ENCODE peak calls at places on chromosome 16, in eight cellular contexts. R is psoas muscle, F is AG09319, T is dorsolateral prefrontal cortex, X is GM06990, J is GM10248, K is lung, Q is A549. P is an unnamed sample.

GRCh38 chr16:89367538-89368059 is 122.8 kb downstream of the ANKRD11 start:
- DNase-seq in X (no peak), J (no peak), K (no peak), F (no peak), Q (no peak), T (no peak), R (no peak), P (no peak)

GRCh38 chr16:54817432-54817831 is 113.2 kb upstream of the IRX5 start:
- DNase-seq in F (no peak), K (peak), J (no peak), R (no peak), T (no peak), Q (peak), X (no peak), P (no peak)

GRCh38 chr16:11534262-11534661 is 52.5 kb downstream of the LITAF start:
- DNase-seq in T (no peak), R (no peak), X (no peak), F (no peak), Q (peak), J (no peak), K (no peak), P (no peak)

GRCh38 chr16:49658491-49658890 is 197.4 kb downstream of the ZNF423 start:
- DNase-seq in J (no peak), Q (no peak), R (peak), X (no peak), K (no peak), T (no peak), F (no peak), P (no peak)

GRCh38 chr16:2151188-2152091 is 3.0 kb downstream of the RAB26 start:
- DNase-seq in J (no peak), Q (peak), R (no peak), F (no peak), T (no peak), X (peak), K (no peak), P (no peak)

GRCh38 chr16:30762991-30763725 is 1.0 kb downstream of the RNF40 start:
- DNase-seq in K (no peak), R (no peak), X (no peak), Q (no peak), T (no peak), F (no peak), J (no peak), P (no peak)

GRCh38 chr16:23729503-23730424 is 16.7 kb upstream of the ERN2 start:
- DNase-seq in T (no peak), R (no peak), X (no peak), F (no peak), J (no peak), K (no peak), Q (peak), P (no peak)

GRCh38 chr16:83839561-83839960 is 31.8 kb downstream of the HSBP1 start:
- DNase-seq in Q (no peak), X (no peak), K (no peak), R (no peak), F (no peak), J (no peak), T (no peak), P (no peak)

GRCh38 chr16:7513429-7513828 is 180.8 kb downstream of the RBFOX1 start:
- DNase-seq in T (no peak), F (no peak), J (no peak), R (no peak), X (no peak), K (no peak), Q (peak), P (no peak)

GRCh38 chr16:75044800-75045361 is 46.1 kb downstream of the ZNRF1 start:
- DNase-seq in F (no peak), K (peak), X (no peak), R (peak), J (no peak), T (no peak), Q (peak), P (no peak)

GRCh38 chr16:75351183-75351582 is 82.1 kb downstream of the CFDP1 start:
- DNase-seq in F (peak), J (no peak), X (no peak), T (no peak), Q (no peak), R (no peak), K (no peak), P (no peak)

GRCh38 chr16:69711115-69711740 is 15.1 kb downstream of the NQO1 start:
- DNase-seq in Q (no peak), X (no peak), R (no peak), F (no peak), J (no peak), K (peak), T (no peak), P (no peak)

GRCh38 chr16:74923766-74924460 is 61.0 kb downstream of the WDR59 start:
- DNase-seq in X (no peak), K (peak), J (no peak), T (no peak), R (no peak), F (no peak), Q (no peak), P (no peak)

GRCh38 chr16:54655171-54655590 is 275.5 kb upstream of the IRX5 start:
- DNase-seq in T (no peak), Q (no peak), F (no peak), X (no peak), J (no peak), R (no peak), K (peak), P (no peak)

GRCh38 chr16:67967956-67968439 is 439 bp downstream of the SLC12A4 start:
- DNase-seq in J (peak), X (peak), T (no peak), R (peak), Q (no peak), K (no peak), F (no peak), P (peak)

GRCh38 chr16:78740269-78740668 is 640.8 kb downstream of the WWOX start:
- DNase-seq in T (no peak), K (no peak), X (no peak), Q (no peak), R (no peak), F (no peak), J (no peak), P (no peak)

GRCh38 chr16:19377864-19378263 is 39.8 kb upstream of the TMC5 start:
- DNase-seq in R (no peak), J (no peak), Q (no peak), F (no peak), T (no peak), X (no peak), K (no peak), P (no peak)

GRCh38 chr16:20906871-20907255 is 6.3 kb downstream of the LYRM1 start:
- DNase-seq in F (no peak), K (no peak), X (no peak), J (no peak), T (no peak), Q (no peak), R (no peak), P (no peak)

GRCh38 chr16:11757671-11758545 is 15.3 kb upstream of the TXNDC11 start:
- DNase-seq in Q (peak), F (no peak), T (no peak), J (no peak), R (no peak), K (no peak), X (no peak), P (no peak)

GRCh38 chr16:25108054-25108453 is 3.5 kb upstream of the LCMT1 start:
- DNase-seq in K (no peak), F (no peak), R (no peak), J (peak), X (peak), Q (peak), T (no peak), P (no peak)

GRCh38 chr16:12961621-12962020 is 60.2 kb downstream of the SHISA9 start:
- DNase-seq in J (no peak), F (no peak), Q (no peak), T (no peak), K (no peak), R (no peak), X (no peak), P (no peak)

GRCh38 chr16:77212736-77213541 is 13.7 kb downstream of the SYCE1L start:
- DNase-seq in Q (peak), R (peak), K (peak), J (peak), F (no peak), X (peak), T (no peak), P (peak)

GRCh38 chr16:77913738-77914263 is 108.5 kb upstream of the CLEC3A start:
- DNase-seq in K (no peak), Q (no peak), X (no peak), R (no peak), T (no peak), F (no peak), J (no peak), P (no peak)

GRCh38 chr16:68372381-68372720 is 61.5 kb downstream of the PRMT7 start:
- DNase-seq in R (no peak), Q (no peak), F (no peak), K (no peak), X (no peak), J (no peak), T (no peak), P (no peak)

GRCh38 chr16:77931058-77931457 is 91.3 kb upstream of the CLEC3A start:
- DNase-seq in R (no peak), X (no peak), K (no peak), Q (no peak), T (no peak), J (no peak), F (no peak), P (no peak)

DNA sequence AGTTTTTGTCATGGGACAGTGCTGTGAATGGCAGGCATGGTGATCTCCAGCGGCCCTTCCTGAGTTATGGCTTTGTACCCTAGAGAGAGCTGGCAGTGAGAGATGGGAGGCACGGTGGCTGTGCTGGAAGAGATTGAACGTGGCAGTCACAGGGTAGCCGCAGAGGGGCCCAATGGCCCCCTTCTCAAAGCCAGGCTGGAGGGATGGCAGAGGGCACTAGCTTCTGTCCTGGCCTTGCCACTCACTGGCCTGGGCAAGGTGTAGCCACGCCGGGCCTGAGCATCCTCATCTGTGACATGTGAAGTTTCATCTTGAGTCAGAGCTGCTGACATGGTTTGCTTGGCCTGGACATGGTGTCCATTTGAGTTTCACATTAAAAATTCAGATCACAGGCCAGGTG is 3.9 kb upstream of the ATP2A1 start:
- DNase-seq in T (no peak), R (no peak), X (no peak), J (no peak), F (no peak), Q (no peak), K (no peak), P (no peak)
- TF ChIP-seq CTCF in T (no peak), R (no peak), X (no peak), J (no peak), F (no peak), Q (no peak), K (no peak), P (no peak)

DNA sequence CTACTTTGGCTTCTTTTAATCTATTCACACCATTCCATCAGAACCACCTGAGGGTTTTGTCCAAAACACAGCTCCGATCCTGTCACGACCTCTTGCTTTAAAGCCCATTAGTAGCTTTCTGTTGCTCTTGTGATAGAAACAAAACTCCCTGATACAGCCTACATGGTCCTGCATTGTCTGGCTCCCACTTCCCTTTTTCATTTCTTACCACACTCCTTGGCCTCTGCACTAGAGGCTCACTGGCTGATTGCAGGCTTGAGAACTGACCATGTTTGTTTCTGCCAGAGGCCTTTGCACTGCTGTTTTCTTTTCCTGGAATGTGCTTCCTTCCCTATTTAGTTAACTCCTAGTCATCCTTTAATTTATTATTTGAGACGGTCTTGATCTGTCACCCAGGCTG is 23.7 kb downstream of the IST1 start:
- DNase-seq in X (peak), F (no peak), Q (no peak), K (no peak), R (no peak), T (no peak), J (peak), P (no peak)
- TF ChIP-seq CTCF in X (no peak), F (no peak), Q (no peak), K (no peak), R (no peak), T (no peak), J (no peak), P (no peak)

DNA sequence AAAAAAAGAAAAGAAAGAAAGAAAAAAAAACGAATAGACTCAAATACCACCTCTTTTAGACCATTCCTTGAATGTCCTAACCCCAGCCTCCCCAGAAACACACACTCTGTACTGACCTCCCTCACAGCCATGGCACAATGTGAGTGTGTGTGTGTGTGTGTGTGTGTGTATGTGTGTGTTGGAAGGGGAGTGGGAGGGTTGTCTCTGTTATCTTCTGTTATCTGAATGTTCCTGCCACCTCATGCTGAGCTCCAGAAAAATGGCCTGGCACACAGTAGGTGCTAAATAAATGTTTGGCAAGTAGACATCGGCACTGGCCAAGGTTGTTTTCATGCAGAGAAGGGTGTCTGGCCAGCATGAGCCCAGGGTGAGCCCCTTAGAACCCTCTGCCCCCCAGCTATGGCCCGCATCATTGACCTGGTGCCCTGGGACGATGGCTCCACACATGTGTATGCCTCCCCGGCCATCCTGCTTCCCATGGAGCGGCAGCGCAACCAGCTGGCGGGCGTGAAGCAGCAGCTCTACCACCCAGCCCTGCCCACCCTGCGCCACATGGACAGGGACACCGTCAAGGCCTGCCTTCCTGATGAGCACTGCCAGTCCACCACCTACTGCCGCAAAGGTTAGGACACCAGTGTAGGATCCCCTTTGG is 6.6 kb upstream of the CNGB1 start:
- DNase-seq in K (no peak), Q (peak), X (no peak), J (no peak), F (no peak), R (peak), T (no peak), P (no peak)
- TF ChIP-seq CTCF in K (no peak), Q (peak), X (no peak), J (no peak), F (no peak), R (no peak), T (no peak), P (no peak)

GRCh38 chr16:85279874-85280545 is 167.7 kb upstream of the CIBAR2 start:
- DNase-seq in K (no peak), R (peak), F (no peak), Q (no peak), X (no peak), T (no peak), J (no peak), P (no peak)

GRCh38 chr16:85279402-85279801 is 167.1 kb upstream of the CIBAR2 start:
- DNase-seq in T (no peak), F (no peak), X (no peak), R (no peak), Q (no peak), K (no peak), J (no peak), P (no peak)

GRCh38 chr16:85276741-85277140 is 164.5 kb upstream of the CIBAR2 start:
- DNase-seq in R (no peak), X (no peak), J (no peak), F (no peak), K (no peak), Q (no peak), T (no peak), P (no peak)

GRCh38 chr16:85281181-85281580 is 168.9 kb upstream of the CIBAR2 start:
- DNase-seq in Q (no peak), K (no peak), R (no peak), J (no peak), F (no peak), X (no peak), T (no peak), P (no peak)

GRCh38 chr16:85278851-85279250 is 166.6 kb upstream of the CIBAR2 start:
- DNase-seq in T (no peak), X (no peak), F (no peak), Q (no peak), K (no peak), J (no peak), R (no peak), P (no peak)
- TF ChIP-seq CTCF in T (no peak), X (no peak), F (no peak), Q (no peak), K (no peak), J (no peak), R (no peak), P (no peak)

GRCh38 chr16:65697516-65697915 is 575.7 kb upstream of the CDH11 start:
- DNase-seq in X (no peak), J (no peak), K (no peak), F (no peak), Q (no peak), T (no peak), R (no peak), P (no peak)

GRCh38 chr16:65702707-65703402 is 581.0 kb upstream of the CDH11 start:
- DNase-seq in F (no peak), J (no peak), T (no peak), X (no peak), K (no peak), Q (no peak), R (no peak), P (no peak)

GRCh38 chr16:65700599-65700998 is 578.7 kb upstream of the CDH11 start:
- DNase-seq in K (no peak), J (no peak), Q (no peak), T (no peak), X (no peak), F (no peak), R (no peak), P (no peak)

GRCh38 chr16:65698943-65699342 is 577.1 kb upstream of the CDH11 start:
- DNase-seq in R (no peak), X (no peak), F (peak), Q (no peak), T (no peak), K (no peak), J (no peak), P (no peak)

DNA sequence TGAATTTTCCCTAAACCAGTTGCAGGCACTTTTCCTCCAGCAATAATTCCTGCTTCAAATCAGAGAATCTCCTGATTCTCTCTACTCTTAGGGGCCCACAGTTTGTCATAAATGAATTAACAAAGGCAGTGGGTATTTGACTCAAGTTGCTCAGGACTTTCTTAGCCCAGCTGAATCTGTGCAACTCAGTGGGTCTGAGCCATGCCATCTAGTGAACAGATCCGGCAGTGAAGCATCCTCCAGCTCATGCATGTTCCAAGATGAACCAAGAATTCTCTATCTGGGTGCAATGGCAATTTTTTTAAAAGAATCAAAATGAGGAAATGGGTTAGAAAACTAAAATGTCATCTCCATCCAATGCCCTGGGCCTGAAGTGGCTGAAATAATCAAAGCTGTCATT is 575.2 kb upstream of the CDH11 start:
- DNase-seq in J (no peak), F (no peak), T (no peak), R (no peak), Q (no peak), K (no peak), X (no peak), P (no peak)
- TF ChIP-seq CTCF in J (no peak), F (peak), T (no peak), R (no peak), Q (no peak), K (no peak), X (no peak), P (no peak)